ENCODE peak calls at places on chromosome 10, in five cellular contexts. One of them, this sample, is unnamed.

GRCh38 chr10:101940916-101941315 is 97.3 kb upstream of the KCNIP2 start:
- DNase-seq in brain microvascular endothelial cell: peak
- DNase-seq in foreskin fibroblast: peak
- DNase-seq in AG04450: no peak
- DNase-seq in WERI-Rb-1: no peak
- DNase-seq in this sample: no peak

GRCh38 chr10:120076966-120077706 is 184.6 kb downstream of the SEC23IP start:
- DNase-seq in WERI-Rb-1: no peak
- DNase-seq in brain microvascular endothelial cell: no peak
- DNase-seq in foreskin fibroblast: no peak
- DNase-seq in AG04450: no peak
- DNase-seq in this sample: no peak

GRCh38 chr10:73079779-73080178 is 16.9 kb downstream of the P4HA1 start:
- DNase-seq in AG04450: no peak
- DNase-seq in brain microvascular endothelial cell: no peak
- DNase-seq in foreskin fibroblast: no peak
- DNase-seq in WERI-Rb-1: no peak
- DNase-seq in this sample: no peak

GRCh38 chr10:51675088-51675487 is 24.3 kb downstream of the CSTF2T start:
- DNase-seq in AG04450: no peak
- DNase-seq in WERI-Rb-1: no peak
- DNase-seq in brain microvascular endothelial cell: no peak
- DNase-seq in foreskin fibroblast: peak
- DNase-seq in this sample: no peak

GRCh38 chr10:37146443-37146842 is 21.0 kb downstream of the ANKRD30A start:
- DNase-seq in WERI-Rb-1: no peak
- DNase-seq in foreskin fibroblast: no peak
- DNase-seq in brain microvascular endothelial cell: no peak
- DNase-seq in AG04450: no peak
- DNase-seq in this sample: no peak

GRCh38 chr10:78044179-78044578 is 10.5 kb downstream of the RPS24 start:
- DNase-seq in AG04450: no peak
- DNase-seq in WERI-Rb-1: no peak
- DNase-seq in foreskin fibroblast: peak
- DNase-seq in brain microvascular endothelial cell: no peak
- DNase-seq in this sample: no peak

GRCh38 chr10:69500864-69501468 is 49.7 kb downstream of the TSPAN15 start:
- DNase-seq in brain microvascular endothelial cell: no peak
- DNase-seq in WERI-Rb-1: no peak
- DNase-seq in foreskin fibroblast: no peak
- DNase-seq in AG04450: no peak
- DNase-seq in this sample: no peak

GRCh38 chr10:117164878-117165556 is 26.9 kb upstream of the VAX1 start:
- DNase-seq in brain microvascular endothelial cell: no peak
- DNase-seq in WERI-Rb-1: no peak
- DNase-seq in foreskin fibroblast: peak
- DNase-seq in AG04450: no peak
- DNase-seq in this sample: no peak

GRCh38 chr10:85902046-85902445 is 464.5 kb downstream of the GRID1 start:
- DNase-seq in foreskin fibroblast: no peak
- DNase-seq in AG04450: no peak
- DNase-seq in brain microvascular endothelial cell: peak
- DNase-seq in WERI-Rb-1: no peak
- DNase-seq in this sample: no peak

GRCh38 chr10:93160829-93161228 is 87.1 kb downstream of the CYP26A1 start:
- DNase-seq in brain microvascular endothelial cell: peak
- DNase-seq in WERI-Rb-1: no peak
- DNase-seq in foreskin fibroblast: peak
- DNase-seq in AG04450: no peak
- DNase-seq in this sample: peak

GRCh38 chr10:12351447-12351846 is 2.1 kb downstream of the CAMK1D start:
- DNase-seq in brain microvascular endothelial cell: no peak
- DNase-seq in foreskin fibroblast: no peak
- DNase-seq in WERI-Rb-1: no peak
- DNase-seq in AG04450: no peak
- DNase-seq in this sample: no peak

GRCh38 chr10:6348091-6348862 is 145.5 kb downstream of the PFKFB3 start:
- DNase-seq in AG04450: no peak
- DNase-seq in foreskin fibroblast: peak
- DNase-seq in brain microvascular endothelial cell: peak
- DNase-seq in WERI-Rb-1: no peak
- DNase-seq in this sample: peak

GRCh38 chr10:22666287-22667092 is 47.9 kb downstream of the PIP4K2A start:
- DNase-seq in brain microvascular endothelial cell: peak
- DNase-seq in WERI-Rb-1: no peak
- DNase-seq in AG04450: no peak
- DNase-seq in foreskin fibroblast: no peak
- DNase-seq in this sample: no peak

GRCh38 chr10:76885815-76886214 is 751.8 kb downstream of the KCNMA1 start:
- DNase-seq in WERI-Rb-1: no peak
- DNase-seq in foreskin fibroblast: peak
- DNase-seq in AG04450: no peak
- DNase-seq in brain microvascular endothelial cell: no peak
- DNase-seq in this sample: no peak

GRCh38 chr10:3868274-3868669 is 83.3 kb upstream of the KLF6 start:
- DNase-seq in WERI-Rb-1: no peak
- DNase-seq in brain microvascular endothelial cell: no peak
- DNase-seq in AG04450: no peak
- DNase-seq in foreskin fibroblast: no peak
- DNase-seq in this sample: no peak

GRCh38 chr10:103612462-103613365 is 119.2 kb downstream of the NEURL1 start:
- DNase-seq in foreskin fibroblast: peak
- DNase-seq in WERI-Rb-1: no peak
- DNase-seq in AG04450: peak
- DNase-seq in brain microvascular endothelial cell: peak
- DNase-seq in this sample: no peak

GRCh38 chr10:47418966-47419365 is 34.9 kb upstream of the ZNF488 start:
- DNase-seq in foreskin fibroblast: no peak
- DNase-seq in brain microvascular endothelial cell: no peak
- DNase-seq in WERI-Rb-1: no peak
- DNase-seq in AG04450: no peak
- DNase-seq in this sample: no peak

GRCh38 chr10:67834375-67834774 is 3.6 kb downstream of the DNAJC12 start:
- DNase-seq in WERI-Rb-1: no peak
- DNase-seq in foreskin fibroblast: no peak
- DNase-seq in brain microvascular endothelial cell: no peak
- DNase-seq in AG04450: no peak
- DNase-seq in this sample: no peak

GRCh38 chr10:67836491-67836890 is 1.5 kb downstream of the DNAJC12 start:
- DNase-seq in AG04450: no peak
- DNase-seq in foreskin fibroblast: no peak
- DNase-seq in brain microvascular endothelial cell: no peak
- DNase-seq in WERI-Rb-1: no peak
- DNase-seq in this sample: no peak

GRCh38 chr10:67836972-67837371 is 1.0 kb downstream of the DNAJC12 start:
- DNase-seq in AG04450: no peak
- DNase-seq in brain microvascular endothelial cell: no peak
- DNase-seq in WERI-Rb-1: no peak
- DNase-seq in foreskin fibroblast: no peak
- DNase-seq in this sample: no peak

GRCh38 chr10:67839957-67840356 is 2.0 kb upstream of the DNAJC12 start:
- DNase-seq in AG04450: no peak
- DNase-seq in brain microvascular endothelial cell: no peak
- DNase-seq in WERI-Rb-1: no peak
- DNase-seq in foreskin fibroblast: no peak
- DNase-seq in this sample: no peak

DNA sequence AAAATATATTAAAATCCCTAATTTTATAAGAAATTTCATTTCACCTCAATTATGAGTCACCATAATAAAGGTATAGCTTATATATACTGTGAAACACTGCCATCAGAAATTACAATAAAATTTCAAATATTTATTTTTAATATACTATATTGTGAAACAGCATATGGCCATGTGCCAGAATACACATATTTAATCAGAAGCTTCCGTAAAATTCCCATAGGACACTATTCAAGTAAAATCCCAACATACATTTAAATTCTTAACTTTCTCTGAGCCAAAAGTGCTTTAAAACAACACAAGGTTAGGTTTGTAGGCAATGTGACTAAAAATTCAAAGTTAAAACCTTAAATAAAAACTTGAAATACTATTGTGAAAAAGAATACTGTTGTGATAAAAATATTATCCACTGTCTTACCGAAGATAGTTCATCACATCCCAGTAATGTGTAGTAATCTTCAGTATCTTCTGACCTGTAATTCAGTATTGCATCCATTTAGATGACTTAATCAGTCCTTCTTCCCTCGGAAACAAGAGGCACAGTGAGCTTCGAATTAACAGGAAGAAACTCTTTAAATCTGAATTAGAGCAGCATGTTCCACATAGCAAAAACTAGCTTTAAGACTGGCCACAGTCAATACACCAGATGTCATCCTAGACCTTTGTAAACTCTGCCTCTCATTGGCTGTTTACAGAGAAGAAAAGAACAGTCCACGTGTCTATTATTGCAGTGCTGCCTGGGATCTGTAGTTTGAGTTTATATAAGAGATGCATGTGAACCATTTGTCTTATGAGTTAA is at the start of gene DNAJC12:
- DNase-seq in WERI-Rb-1: peak
- DNase-seq in brain microvascular endothelial cell: peak
- DNase-seq in AG04450: peak
- DNase-seq in foreskin fibroblast: peak
- DNase-seq in this sample: no peak
- H3K4me3 ChIP-seq in WERI-Rb-1: peak
- H3K4me3 ChIP-seq in brain microvascular endothelial cell: peak
- H3K4me3 ChIP-seq in AG04450: peak
- H3K4me3 ChIP-seq in foreskin fibroblast: peak
- H3K4me3 ChIP-seq in this sample: peak

DNA sequence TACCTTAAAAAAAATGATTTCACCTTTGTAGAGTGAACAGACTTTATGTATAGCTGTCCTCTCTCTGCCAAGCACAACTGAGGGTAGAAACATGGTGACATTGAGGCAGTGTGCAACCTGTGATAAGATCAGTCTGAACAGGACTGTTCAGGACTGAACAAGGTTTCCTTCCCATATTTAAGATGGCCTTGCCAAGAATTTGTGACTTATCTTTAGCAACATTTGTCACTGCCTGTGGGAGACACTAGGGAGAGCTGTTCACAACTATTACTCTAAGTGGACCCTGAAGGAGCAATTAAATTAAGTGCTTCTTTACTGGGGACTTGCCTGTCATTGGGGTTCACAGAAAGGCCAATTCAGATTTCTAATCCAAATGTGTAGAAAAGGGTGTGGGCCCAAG is 6.7 kb downstream of the OR13A1 start:
- DNase-seq in AG04450: no peak
- DNase-seq in foreskin fibroblast: no peak
- DNase-seq in WERI-Rb-1: peak
- DNase-seq in brain microvascular endothelial cell: no peak
- DNase-seq in this sample: no peak
- TF ChIP-seq CTCF in AG04450: no peak
- TF ChIP-seq CTCF in foreskin fibroblast: no peak
- TF ChIP-seq CTCF in WERI-Rb-1: peak
- TF ChIP-seq CTCF in brain microvascular endothelial cell: no peak
- TF ChIP-seq CTCF in this sample: no peak

DNA sequence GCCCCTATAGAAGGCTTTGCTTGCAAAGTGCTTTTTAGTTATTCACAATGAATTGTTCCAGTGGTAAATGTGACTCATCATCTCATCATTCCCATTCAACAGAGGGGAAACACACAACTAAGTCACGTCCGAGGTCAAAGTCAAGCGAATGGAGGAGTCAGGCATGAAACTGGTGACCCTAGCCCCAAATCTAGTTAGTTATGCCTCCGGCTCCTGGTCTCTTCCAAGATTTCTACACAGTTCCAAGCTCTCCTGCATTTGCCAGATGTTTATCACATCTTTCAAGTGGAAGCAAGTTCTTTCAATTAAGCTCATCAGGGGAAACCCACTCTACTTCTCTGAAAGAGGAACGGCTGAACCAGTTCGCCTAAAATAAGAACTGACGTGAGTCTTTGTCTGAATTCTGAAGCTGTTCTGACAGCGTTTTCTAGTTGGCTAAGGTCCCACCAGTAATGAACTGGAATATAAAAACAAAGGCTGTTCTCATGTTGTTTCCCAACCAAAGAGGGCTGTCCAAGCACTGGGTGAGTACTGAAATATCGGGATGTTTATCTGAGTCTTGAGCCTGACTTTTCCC is 140.9 kb upstream of the NRBF2 start:
- DNase-seq in foreskin fibroblast: no peak
- DNase-seq in brain microvascular endothelial cell: peak
- DNase-seq in WERI-Rb-1: no peak
- DNase-seq in AG04450: no peak
- DNase-seq in this sample: no peak
- H3K4me3 ChIP-seq in foreskin fibroblast: no peak
- H3K4me3 ChIP-seq in brain microvascular endothelial cell: no peak
- H3K4me3 ChIP-seq in WERI-Rb-1: no peak
- H3K4me3 ChIP-seq in AG04450: no peak
- H3K4me3 ChIP-seq in this sample: no peak

GRCh38 chr10:87058171-87058570 is 36.5 kb downstream of the GLUD1 start:
- DNase-seq in AG04450: no peak
- DNase-seq in WERI-Rb-1: no peak
- DNase-seq in brain microvascular endothelial cell: no peak
- DNase-seq in foreskin fibroblast: no peak
- DNase-seq in this sample: peak

GRCh38 chr10:87053577-87054181 is 33.6 kb downstream of the FAM25A start:
- DNase-seq in brain microvascular endothelial cell: no peak
- DNase-seq in foreskin fibroblast: no peak
- DNase-seq in WERI-Rb-1: no peak
- DNase-seq in AG04450: no peak
- DNase-seq in this sample: no peak

GRCh38 chr10:87059401-87059800 is 35.2 kb downstream of the GLUD1 start:
- DNase-seq in AG04450: no peak
- DNase-seq in WERI-Rb-1: no peak
- DNase-seq in brain microvascular endothelial cell: no peak
- DNase-seq in foreskin fibroblast: no peak
- DNase-seq in this sample: no peak

GRCh38 chr10:87053121-87053520 is 33.0 kb downstream of the FAM25A start:
- DNase-seq in brain microvascular endothelial cell: no peak
- DNase-seq in AG04450: no peak
- DNase-seq in WERI-Rb-1: no peak
- DNase-seq in foreskin fibroblast: no peak
- DNase-seq in this sample: no peak

DNA sequence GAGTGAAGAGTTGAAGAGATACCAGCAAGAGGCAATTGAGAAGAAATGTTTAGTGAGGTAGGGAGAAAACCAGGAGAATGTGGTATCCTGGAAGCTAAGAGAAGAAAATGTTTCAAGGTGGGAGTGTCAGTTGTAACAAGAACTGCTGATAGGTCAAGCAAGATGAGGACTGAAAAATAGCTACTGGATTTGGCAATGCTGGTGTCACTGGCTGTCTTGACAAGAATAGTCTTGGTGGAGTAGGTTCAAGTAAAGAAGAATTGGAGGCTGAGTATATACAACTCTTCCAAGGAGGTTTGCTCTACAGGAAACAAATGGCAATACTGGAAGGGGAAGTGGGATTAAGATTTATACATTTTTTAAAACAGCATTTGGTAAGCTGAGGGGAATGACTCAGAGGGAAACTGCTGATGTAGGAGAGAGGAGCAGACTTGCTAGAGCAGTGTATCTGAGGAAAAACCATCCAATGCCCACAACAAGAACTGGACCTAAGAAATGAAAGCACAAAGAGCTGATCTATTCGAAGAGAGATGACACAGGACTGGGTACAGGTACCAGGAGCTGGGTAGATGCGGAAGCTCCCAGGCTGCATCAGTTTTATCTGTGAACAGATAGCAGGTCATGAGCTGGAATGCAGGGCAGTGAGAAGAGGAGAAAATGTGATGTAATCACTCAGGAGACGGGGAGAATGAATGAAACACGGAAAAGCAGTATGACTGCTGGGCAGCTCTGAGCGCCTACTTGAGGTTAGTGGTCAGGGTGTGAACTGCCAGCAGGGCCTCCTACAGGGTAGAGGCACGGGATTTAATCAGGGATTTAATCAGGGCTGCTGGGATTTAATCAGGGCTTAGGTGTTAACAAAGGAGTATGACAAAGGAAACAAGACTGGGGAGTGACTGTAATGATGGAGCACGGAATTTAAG is 34.5 kb downstream of the FAM25A start:
- DNase-seq in brain microvascular endothelial cell: peak
- DNase-seq in foreskin fibroblast: peak
- DNase-seq in WERI-Rb-1: peak
- DNase-seq in AG04450: peak
- DNase-seq in this sample: peak
- TF ChIP-seq CTCF in brain microvascular endothelial cell: peak
- TF ChIP-seq CTCF in foreskin fibroblast: no peak
- TF ChIP-seq CTCF in WERI-Rb-1: peak
- TF ChIP-seq CTCF in AG04450: peak
- TF ChIP-seq CTCF in this sample: peak

This sample was measured in astrocyte of the cerebellum.